ENCODE peak calls at places on chromosomes 13 and 19, in five cellular contexts. J is HCT116, Q is GM12878, E is HepG2, C is K562. T is an unnamed sample.

GRCh38 chr19:58513694-58514563 is 2.1 kb upstream of the SLC27A5 start:
- DNase-seq in J (peak; percentile 86), Q (peak; percentile 85), E (peak; percentile 88), C (peak; percentile 92), T (peak; percentile 97)

GRCh38 chr13:107192289-107192688 is 624.4 kb upstream of the ARGLU1 start:
- DNase-seq in J (no peak), Q (no peak), E (peak; percentile 84), C (no peak), T (no peak)

GRCh38 chr19:15461694-15462093 is 2.6 kb downstream of the RASAL3 start:
- DNase-seq in J (no peak), Q (no peak), E (no peak), C (no peak), T (no peak)

GRCh38 chr13:110570886-110571285 is 9.4 kb upstream of the RAB20 start:
- DNase-seq in J (no peak), Q (no peak), E (no peak), C (no peak), T (no peak)

GRCh38 chr13:95641291-95641811 is 3.2 kb downstream of the DZIP1 start:
- DNase-seq in J (no peak), Q (no peak), E (no peak), C (no peak), T (no peak)

GRCh38 chr13:75704194-75704941 is 68.2 kb downstream of the LMO7 start:
- DNase-seq in J (no peak), Q (no peak), E (no peak), C (no peak), T (no peak)

GRCh38 chr19:31270897-31271568 is 78.2 kb downstream of the TSHZ3 start:
- DNase-seq in J (no peak), Q (no peak), E (no peak), C (no peak), T (no peak)

GRCh38 chr19:5048727-5049553 is 80.0 kb downstream of the KDM4B start:
- DNase-seq in J (no peak), Q (no peak), E (no peak), C (no peak), T (no peak)

GRCh38 chr19:58575183-58576041 is 2.3 kb upstream of the MZF1 start:
- DNase-seq in J (peak; percentile 79), Q (peak; percentile 58), E (peak; percentile 83), C (peak; percentile 87), T (no peak)

GRCh38 chr19:45113628-45114027 is 20.6 kb downstream of the PPP1R37 start:
- DNase-seq in J (no peak), Q (no peak), E (peak; percentile 66), C (no peak), T (no peak)

GRCh38 chr13:93698016-93698613 is 471.5 kb downstream of the GPC6 start:
- DNase-seq in J (no peak), Q (no peak), E (no peak), C (no peak), T (no peak)

GRCh38 chr13:44406617-44407016 is 33.0 kb downstream of the SERP2 start:
- DNase-seq in J (no peak), Q (no peak), E (no peak), C (no peak), T (no peak)

GRCh38 chr13:96503481-96503880 is 413.6 kb downstream of the HS6ST3 start:
- DNase-seq in J (no peak), Q (no peak), E (no peak), C (no peak), T (no peak)

GRCh38 chr13:79933389-79933788 is 407.5 kb downstream of the SPRY2 start:
- DNase-seq in J (no peak), Q (no peak), E (no peak), C (no peak), T (no peak)

GRCh38 chr19:55206664-55207500 is 2.4 kb downstream of the PTPRH start:
- DNase-seq in J (peak; percentile 67), Q (no peak), E (peak; percentile 93), C (peak; percentile 97), T (no peak)

GRCh38 chr19:1491114-1491848 is at the start of gene REEP6:
- DNase-seq in J (no peak), Q (no peak), E (no peak), C (no peak), T (no peak)

GRCh38 chr19:40453151-40453735 is 9.1 kb upstream of the SERTAD3 start:
- DNase-seq in J (no peak), Q (no peak), E (no peak), C (no peak), T (no peak)

GRCh38 chr13:40447857-40448256 is 218.6 kb downstream of the FOXO1 start:
- DNase-seq in J (no peak), Q (no peak), E (no peak), C (no peak), T (no peak)

GRCh38 chr19:17296278-17296677 is 6.9 kb downstream of the ABHD8 start:
- DNase-seq in J (no peak), Q (no peak), E (no peak), C (no peak), T (no peak)

GRCh38 chr19:10812902-10813404 is 23.1 kb downstream of the TMED1 start:
- DNase-seq in J (no peak), Q (no peak), E (no peak), C (peak; percentile 80), T (no peak)

GRCh38 chr13:101514695-101515275 is 62.3 kb downstream of the ITGBL1 start:
- DNase-seq in J (peak; percentile 8), Q (no peak), E (peak; percentile 48), C (peak; percentile 8), T (no peak)

GRCh38 chr19:45107621-45108170 is 14.7 kb downstream of the PPP1R37 start:
- DNase-seq in J (no peak), Q (no peak), E (no peak), C (no peak), T (no peak)

GRCh38 chr19:17389288-17389687 is 4.7 kb downstream of the CCDC194 start:
- DNase-seq in J (no peak), Q (no peak), E (no peak), C (no peak), T (no peak)

GRCh38 chr13:44434441-44435141 is 61.0 kb downstream of the SERP2 start:
- DNase-seq in J (no peak), Q (no peak), E (no peak), C (no peak), T (no peak)

GRCh38 chr19:30719189-30719990 is 347.2 kb downstream of the ZNF536 start:
- DNase-seq in J (no peak), Q (no peak), E (no peak), C (no peak), T (no peak)

GRCh38 chr13:27194895-27195764 is 23.5 kb upstream of the USP12 start:
- DNase-seq in J (peak; percentile 96), Q (no peak), E (no peak), C (peak; percentile 36), T (no peak)

GRCh38 chr19:34184880-34185491 is 12.7 kb downstream of the LSM14A start:
- DNase-seq in J (no peak), Q (no peak), E (no peak), C (no peak), T (no peak)

GRCh38 chr13:43433691-43434121 is 353.1 kb downstream of the ENOX1 start:
- DNase-seq in J (no peak), Q (no peak), E (no peak), C (no peak), T (no peak)

GRCh38 chr19:4585556-4585955 is 26.1 kb upstream of the SEMA6B start:
- DNase-seq in J (no peak), Q (no peak), E (no peak), C (no peak), T (no peak)

GRCh38 chr19:20078696-20079095 is 896 bp downstream of the ZNF90 start:
- DNase-seq in J (no peak), Q (no peak), E (no peak), C (no peak), T (no peak)

GRCh38 chr19:15421726-15422260 is 3.0 kb upstream of the AKAP8L start:
- DNase-seq in J (no peak), Q (no peak), E (no peak), C (no peak), T (no peak)

GRCh38 chr13:43263047-43263446 is 239.7 kb downstream of the DNAJC15 start:
- DNase-seq in J (no peak), Q (no peak), E (no peak), C (no peak), T (no peak)

GRCh38 chr13:112078879-112079526 is 12.1 kb downstream of the SOX1 start:
- DNase-seq in J (no peak), Q (no peak), E (no peak), C (no peak), T (no peak)

GRCh38 chr13:113448545-113448884 is 4.8 kb downstream of the ADPRHL1 start:
- DNase-seq in J (peak; percentile 22), Q (no peak), E (peak; percentile 29), C (peak; percentile 11), T (no peak)

GRCh38 chr13:113449693-113450347 is 3.5 kb downstream of the ADPRHL1 start:
- DNase-seq in J (no peak), Q (no peak), E (no peak), C (no peak), T (no peak)

GRCh38 chr13:113447596-113447995 is 5.7 kb downstream of the ADPRHL1 start:
- DNase-seq in J (no peak), Q (no peak), E (no peak), C (no peak), T (no peak)

GRCh38 chr13:113446488-113446854 is 6.8 kb downstream of the ADPRHL1 start:
- DNase-seq in J (no peak), Q (no peak), E (no peak), C (no peak), T (no peak)

GRCh38 chr13:113448885-113449692 is 4.2 kb downstream of the ADPRHL1 start:
- DNase-seq in J (peak; percentile 96), Q (peak; percentile 4), E (peak; percentile 91), C (peak; percentile 69), T (no peak)
- H3K4me3 ChIP-seq in J (peak overlapping the region; percentile 92), Q (peak overlapping the region; percentile 41), E (peak overlapping the region; percentile 63), C (peak overlapping the region; percentile 73), T (no peak overlapping the region)

GRCh38 chr13:30926781-30927180 is 5.7 kb upstream of the TEX26 start:
- DNase-seq in J (no peak), Q (no peak), E (no peak), C (no peak), T (no peak)
- TF ChIP-seq ATF3 in J (no peak), Q (no peak), E (no peak), C (no peak), T (no peak)

GRCh38 chr19:51742736-51743288 is 8.9 kb downstream of the FPR1 start:
- DNase-seq in J (no peak), Q (no peak), E (no peak), C (no peak), T (no peak)
- H3K4me3 ChIP-seq in J (no peak overlapping the region), Q (no peak overlapping the region), E (no peak overlapping the region), C (no peak overlapping the region), T (no peak overlapping the region)

DNA sequence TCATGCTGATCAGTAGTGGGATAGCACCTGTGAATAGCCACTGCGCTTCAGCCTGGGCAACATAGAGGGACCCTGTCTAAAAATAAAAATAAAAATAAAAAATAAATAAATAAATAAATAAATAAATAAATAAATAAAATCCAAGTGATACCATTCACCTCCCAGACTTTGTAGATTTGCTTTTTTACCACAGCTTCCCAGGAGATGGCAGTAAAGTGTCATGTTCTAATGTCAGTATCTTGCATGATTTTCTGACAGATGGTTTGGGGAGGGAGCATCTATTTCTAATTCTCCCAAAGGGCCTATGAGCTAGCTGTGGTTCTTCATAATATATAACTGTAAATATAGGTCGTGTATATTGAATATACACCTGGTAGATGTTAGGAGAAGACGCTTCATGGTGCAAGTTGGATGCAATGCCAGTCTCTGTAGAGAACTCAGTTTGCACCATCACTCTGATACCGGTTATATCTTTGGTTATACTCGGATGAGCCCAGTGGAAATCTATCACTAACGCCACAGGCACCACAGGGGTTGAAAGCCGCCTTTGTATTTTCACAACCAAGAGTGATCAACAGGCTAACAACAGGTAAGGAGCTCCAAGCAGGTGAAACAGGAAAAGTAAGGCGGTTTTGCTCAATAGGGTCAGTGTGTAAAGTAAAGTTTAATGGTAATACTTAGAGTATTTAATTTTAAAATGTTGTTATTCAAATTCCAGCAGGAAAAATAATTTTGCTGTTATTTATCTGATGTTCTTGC is 13.9 kb downstream of the APLP1 start:
- DNase-seq in J (peak; percentile 67), Q (peak; percentile 33), E (peak; percentile 64), C (peak; percentile 46), T (no peak)
- TF ChIP-seq ATF3 in J (no peak), Q (no peak), E (no peak), C (no peak), T (no peak)

T was measured in H1.